ENCODE peak calls at places on chromosomes 2 and 18, in seven cellular contexts. One of them, this sample, is unnamed.

GRCh38 chr2:65999790-66000189 is 435.1 kb upstream of the MEIS1 start:
- DNase-seq in lower lobe of right lung: no peak
- DNase-seq in foreskin keratinocyte: no peak
- DNase-seq in esophagus muscularis mucosa: no peak
- DNase-seq in B cell: no peak
- DNase-seq in CD8-positive, alpha-beta memory T cell: no peak
- DNase-seq in stimulated activated CD8-positive, alpha-beta memory T cell treated with anti-CD3 and anti-CD28 coated beads, Interleukin-15, amount 100 ng/mL, for 24 hours: no peak
- DNase-seq in this sample: no peak

GRCh38 chr2:147567131-147567530 is 277.7 kb upstream of the ACVR2A start:
- DNase-seq in stimulated activated CD8-positive, alpha-beta memory T cell treated with anti-CD3 and anti-CD28 coated beads, Interleukin-15, amount 100 ng/mL, for 24 hours: no peak
- DNase-seq in lower lobe of right lung: no peak
- DNase-seq in CD8-positive, alpha-beta memory T cell: no peak
- DNase-seq in esophagus muscularis mucosa: no peak
- DNase-seq in foreskin keratinocyte: no peak
- DNase-seq in B cell: no peak
- DNase-seq in this sample: no peak

GRCh38 chr2:226031078-226031937 is 631.8 kb downstream of the NYAP2 start:
- DNase-seq in foreskin keratinocyte: peak
- DNase-seq in lower lobe of right lung: peak
- DNase-seq in esophagus muscularis mucosa: no peak
- DNase-seq in stimulated activated CD8-positive, alpha-beta memory T cell treated with anti-CD3 and anti-CD28 coated beads, Interleukin-15, amount 100 ng/mL, for 24 hours: no peak
- DNase-seq in B cell: peak
- DNase-seq in CD8-positive, alpha-beta memory T cell: no peak
- DNase-seq in this sample: no peak

GRCh38 chr2:219086215-219086614 is 25.5 kb upstream of the IHH start:
- DNase-seq in B cell: no peak
- DNase-seq in CD8-positive, alpha-beta memory T cell: no peak
- DNase-seq in lower lobe of right lung: no peak
- DNase-seq in foreskin keratinocyte: no peak
- DNase-seq in stimulated activated CD8-positive, alpha-beta memory T cell treated with anti-CD3 and anti-CD28 coated beads, Interleukin-15, amount 100 ng/mL, for 24 hours: no peak
- DNase-seq in esophagus muscularis mucosa: no peak
- DNase-seq in this sample: no peak

GRCh38 chr2:138034536-138034935 is 70.3 kb downstream of the HNMT start:
- DNase-seq in CD8-positive, alpha-beta memory T cell: no peak
- DNase-seq in esophagus muscularis mucosa: no peak
- DNase-seq in B cell: no peak
- DNase-seq in foreskin keratinocyte: no peak
- DNase-seq in stimulated activated CD8-positive, alpha-beta memory T cell treated with anti-CD3 and anti-CD28 coated beads, Interleukin-15, amount 100 ng/mL, for 24 hours: no peak
- DNase-seq in lower lobe of right lung: no peak
- DNase-seq in this sample: no peak

GRCh38 chr2:101040072-101040471 is 38.0 kb downstream of the RPL31 start:
- DNase-seq in lower lobe of right lung: no peak
- DNase-seq in esophagus muscularis mucosa: no peak
- DNase-seq in B cell: no peak
- DNase-seq in stimulated activated CD8-positive, alpha-beta memory T cell treated with anti-CD3 and anti-CD28 coated beads, Interleukin-15, amount 100 ng/mL, for 24 hours: no peak
- DNase-seq in CD8-positive, alpha-beta memory T cell: no peak
- DNase-seq in foreskin keratinocyte: no peak
- DNase-seq in this sample: no peak

GRCh38 chr2:16767789-16768188 is 102.2 kb upstream of the CYRIA start:
- DNase-seq in B cell: no peak
- DNase-seq in stimulated activated CD8-positive, alpha-beta memory T cell treated with anti-CD3 and anti-CD28 coated beads, Interleukin-15, amount 100 ng/mL, for 24 hours: no peak
- DNase-seq in foreskin keratinocyte: no peak
- DNase-seq in esophagus muscularis mucosa: no peak
- DNase-seq in CD8-positive, alpha-beta memory T cell: no peak
- DNase-seq in lower lobe of right lung: no peak
- DNase-seq in this sample: no peak

GRCh38 chr18:55579888-55580287 is 8.1 kb downstream of the TCF4 start:
- DNase-seq in stimulated activated CD8-positive, alpha-beta memory T cell treated with anti-CD3 and anti-CD28 coated beads, Interleukin-15, amount 100 ng/mL, for 24 hours: no peak
- DNase-seq in lower lobe of right lung: no peak
- DNase-seq in foreskin keratinocyte: no peak
- DNase-seq in esophagus muscularis mucosa: no peak
- DNase-seq in CD8-positive, alpha-beta memory T cell: no peak
- DNase-seq in B cell: no peak
- DNase-seq in this sample: no peak

GRCh38 chr2:39128919-39129391 is 8.1 kb upstream of the SOS1 start:
- DNase-seq in stimulated activated CD8-positive, alpha-beta memory T cell treated with anti-CD3 and anti-CD28 coated beads, Interleukin-15, amount 100 ng/mL, for 24 hours: no peak
- DNase-seq in CD8-positive, alpha-beta memory T cell: peak
- DNase-seq in B cell: peak
- DNase-seq in lower lobe of right lung: no peak
- DNase-seq in esophagus muscularis mucosa: no peak
- DNase-seq in foreskin keratinocyte: no peak
- DNase-seq in this sample: no peak